ENCODE peak calls at places on chromosomes 1 and 21, in six cellular contexts. X is stimulated activated CD4-positive, alpha-beta T cell treated with anti-CD3 and anti-CD28 coated beads, Interleukin-4, amount 100 ng/mL, for 48 hours; K is activated naive CD4-positive, alpha-beta T cell treated with Interleukin-2 at 50 U/mL for 16 hours; F is D721Med; N is MG63; Z is astrocyte of the spinal cord. A is an unnamed sample.

GRCh38 chr1:92989936-92990582 is 28.8 kb upstream of the DIPK1A start:
- DNase-seq in K (no peak), X (no peak), Z (no peak), F (no peak), N (peak), A (no peak)

GRCh38 chr1:245091818-245092637 is 62.8 kb upstream of the KIF26B start:
- DNase-seq in N (peak), F (no peak), X (no peak), Z (peak), K (no peak), A (no peak)

GRCh38 chr1:3062616-3063378 is 6.2 kb upstream of the PRDM16 start:
- DNase-seq in Z (no peak), N (no peak), X (no peak), K (no peak), F (no peak), A (no peak)

GRCh38 chr1:55816456-55816794 is 601.3 kb upstream of the USP24 start:
- DNase-seq in K (no peak), F (no peak), Z (peak), N (no peak), X (no peak), A (no peak)

GRCh38 chr1:6941786-6942185 is 156.5 kb downstream of the CAMTA1 start:
- DNase-seq in F (no peak), K (no peak), N (no peak), Z (no peak), X (no peak), A (no peak)

GRCh38 chr1:30034627-30035521 is 688.5 kb downstream of the MATN1 start:
- DNase-seq in N (peak), Z (no peak), X (no peak), F (no peak), K (no peak), A (no peak)

GRCh38 chr1:36137226-36137625 is 12.1 kb downstream of the TRAPPC3 start:
- DNase-seq in K (no peak), F (no peak), N (no peak), Z (no peak), X (no peak), A (no peak)

GRCh38 chr1:7534061-7534825 is 236.9 kb upstream of the VAMP3 start:
- DNase-seq in X (no peak), K (no peak), Z (no peak), N (no peak), F (no peak), A (no peak)

GRCh38 chr1:241270016-241270415 is 87.0 kb downstream of the RGS7 start:
- DNase-seq in F (peak), K (no peak), N (no peak), X (no peak), Z (no peak), A (no peak)

GRCh38 chr21:17387030-17387617 is 125.7 kb upstream of the CXADR start:
- DNase-seq in Z (peak), X (peak), K (peak), N (peak), F (no peak), A (peak)

GRCh38 chr21:34553199-34553952 is 41.4 kb upstream of the KCNE1 start:
- DNase-seq in Z (peak), X (no peak), F (no peak), K (no peak), N (peak), A (no peak)

GRCh38 chr1:205255941-205256780 is 28.4 kb downstream of the TMCC2 start:
- DNase-seq in K (peak), F (no peak), N (peak), Z (peak), X (peak), A (peak)

GRCh38 chr1:55951291-55951690 is 628.1 kb downstream of the PLPP3 start:
- DNase-seq in F (no peak), K (no peak), X (no peak), Z (no peak), N (no peak), A (no peak)

GRCh38 chr1:196400478-196401453 is 207.5 kb downstream of the KCNT2 start:
- DNase-seq in N (peak), K (no peak), F (no peak), Z (peak), X (no peak), A (no peak)

GRCh38 chr21:38712076-38712475 is 93.7 kb upstream of the ETS2 start:
- DNase-seq in K (no peak), Z (peak), X (no peak), N (peak), F (no peak), A (no peak)

GRCh38 chr21:44442266-44443125 is 12.8 kb upstream of the LRRC3 start:
- DNase-seq in K (no peak), F (no peak), X (no peak), N (no peak), Z (no peak), A (no peak)

GRCh38 chr1:94299627-94300552 is 62.5 kb upstream of the ARHGAP29 start:
- DNase-seq in K (no peak), N (peak), Z (peak), F (no peak), X (no peak), A (no peak)

GRCh38 chr1:205440121-205440475 is 15.7 kb downstream of the BLACAT1 start:
- DNase-seq in Z (no peak), N (no peak), K (no peak), X (no peak), F (no peak), A (no peak)

GRCh38 chr1:116345830-116346229 is 27.2 kb upstream of the ATP1A1 start:
- DNase-seq in Z (no peak), N (no peak), F (no peak), K (peak), X (no peak), A (peak)

GRCh38 chr1:88875595-88875994 is 15.8 kb downstream of the GTF2B start:
- DNase-seq in K (no peak), N (no peak), Z (no peak), X (no peak), F (no peak), A (no peak)

GRCh38 chr1:179781962-179782361 is 38.9 kb downstream of the FAM163A start:
- DNase-seq in K (no peak), Z (no peak), X (no peak), N (no peak), F (no peak), A (no peak)

GRCh38 chr1:240720891-240721450 is 109.0 kb upstream of the GREM2 start:
- DNase-seq in Z (no peak), K (no peak), X (no peak), N (no peak), F (no peak), A (no peak)

GRCh38 chr1:227038401-227038800 is 98.3 kb downstream of the COQ8A start:
- DNase-seq in Z (peak), N (no peak), X (no peak), K (no peak), F (no peak), A (no peak)

GRCh38 chr1:192756314-192756713 is 52.5 kb upstream of the RGS2 start:
- DNase-seq in Z (no peak), X (no peak), N (no peak), K (no peak), F (no peak), A (no peak)

GRCh38 chr1:184535191-184535970 is 148.6 kb downstream of the C1orf21 start:
- DNase-seq in X (no peak), Z (peak), K (no peak), F (no peak), N (no peak), A (no peak)

A was measured in HAP-1.